ENCODE peak calls at places on chromosomes 7 and 10, in four cellular contexts. G is K562, V is HL-60, S is GM12878. W is an unnamed sample.

GRCh38 chr7:106354822-106355221 is 70.0 kb upstream of the NAMPT start:
- DNase-seq in G (no peak), V (no peak), S (no peak), W (no peak)

GRCh38 chr7:158280467-158281154 is 307.0 kb downstream of the PTPRN2 start:
- DNase-seq in G (no peak), V (no peak), S (no peak), W (no peak)

GRCh38 chr10:2925631-2926030 is 141.7 kb upstream of the PFKP start:
- DNase-seq in G (no peak), V (no peak), S (no peak), W (no peak)

GRCh38 chr7:83850037-83850619 is 201.2 kb upstream of the SEMA3E start:
- DNase-seq in G (no peak), V (no peak), S (no peak), W (no peak)

GRCh38 chr10:44395396-44395795 is 10.5 kb upstream of the CXCL12 start:
- DNase-seq in G (no peak), V (no peak), S (no peak), W (no peak)

GRCh38 chr10:95273393-95274312 is 17.1 kb downstream of the PDLIM1 start:
- DNase-seq in G (no peak), V (no peak), S (no peak), W (no peak)

GRCh38 chr7:127588697-127589482 is 679 bp downstream of the ARF5 start:
- DNase-seq in G (peak; percentile 77), V (no peak), S (no peak), W (peak; percentile 49)

GRCh38 chr10:116827214-116827671 is 22.1 kb upstream of the ENO4 start:
- DNase-seq in G (no peak), V (no peak), S (no peak), W (no peak)

GRCh38 chr10:70599791-70600190 is 2.8 kb downstream of the PRF1 start:
- DNase-seq in G (no peak), V (no peak), S (no peak), W (no peak)

GRCh38 chr7:142808802-142809583 is 38.2 kb downstream of the PRSS2 start:
- DNase-seq in G (peak; percentile 67), V (no peak), S (peak; percentile 96), W (no peak)

GRCh38 chr10:117653170-117653515 is 110.6 kb downstream of the EMX2 start:
- DNase-seq in G (no peak), V (peak; percentile 26), S (peak; percentile 98), W (peak; percentile 27)

GRCh38 chr10:69239106-69239505 is 19.0 kb downstream of the HKDC1 start:
- DNase-seq in G (no peak), V (no peak), S (no peak), W (no peak)

DNA sequence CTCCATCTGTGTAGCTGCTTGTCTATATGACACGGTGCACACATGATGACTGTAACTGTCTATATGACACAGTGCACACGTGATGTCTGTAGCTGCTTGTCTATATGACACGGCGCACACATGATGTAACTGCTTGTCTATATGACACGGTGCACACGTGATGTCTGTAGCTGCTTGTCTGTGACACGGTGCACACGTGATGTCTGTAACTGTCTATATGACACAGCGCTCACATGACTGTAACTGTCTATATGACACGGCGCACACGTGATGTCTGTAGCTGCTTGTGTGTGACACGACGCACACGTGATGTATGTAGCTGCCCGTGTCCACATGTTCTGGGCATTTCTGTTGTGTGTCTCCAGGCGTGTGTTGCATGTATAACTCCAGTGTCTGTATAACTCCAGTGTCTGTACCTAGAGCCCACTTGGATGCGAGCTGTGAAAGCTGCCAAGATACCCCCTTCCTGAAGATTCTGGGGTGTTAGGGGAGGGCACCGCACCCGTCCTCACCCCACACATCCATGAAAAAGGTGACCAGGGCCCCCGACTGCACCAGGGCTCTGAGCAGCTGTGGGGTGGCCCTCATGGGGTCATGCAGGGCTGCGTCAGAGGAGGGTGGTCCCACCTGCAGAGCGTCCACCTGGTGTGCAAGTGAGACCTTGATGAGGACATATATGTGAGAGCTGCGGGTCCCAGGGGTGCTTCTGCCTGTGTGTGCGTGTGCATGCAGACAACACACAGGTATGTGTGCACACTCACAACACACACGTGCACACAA is 137.9 kb downstream of the ELFN1 start:
- DNase-seq in G (no peak), V (no peak), S (no peak), W (no peak)
- TF ChIP-seq SPI1 in G (no peak), V (no peak), S (no peak), W (no peak)

GRCh38 chr10:4648968-4649367 is 177.0 kb upstream of the AKR1E2 start:
- DNase-seq in G (no peak), V (no peak), S (no peak), W (no peak)

GRCh38 chr10:4651404-4652037 is 174.5 kb upstream of the AKR1E2 start:
- DNase-seq in G (no peak), V (no peak), S (no peak), W (no peak)

GRCh38 chr10:4650109-4650508 is 175.9 kb upstream of the AKR1E2 start:
- DNase-seq in G (no peak), V (no peak), S (no peak), W (no peak)

GRCh38 chr10:4652111-4653010 is 173.6 kb upstream of the AKR1E2 start:
- DNase-seq in G (no peak), V (no peak), S (no peak), W (no peak)

GRCh38 chr10:4650572-4650971 is 175.4 kb upstream of the AKR1E2 start:
- DNase-seq in G (no peak), V (no peak), S (no peak), W (no peak)
- TF ChIP-seq SPI1 in G (no peak), V (no peak), S (no peak), W (no peak)

GRCh38 chr10:104098360-104098925 is 12.8 kb upstream of the COL17A1 start:
- DNase-seq in G (no peak), V (no peak), S (no peak), W (no peak)
- TF ChIP-seq SPI1 in G (no peak), V (no peak), S (no peak), W (no peak)

DNA sequence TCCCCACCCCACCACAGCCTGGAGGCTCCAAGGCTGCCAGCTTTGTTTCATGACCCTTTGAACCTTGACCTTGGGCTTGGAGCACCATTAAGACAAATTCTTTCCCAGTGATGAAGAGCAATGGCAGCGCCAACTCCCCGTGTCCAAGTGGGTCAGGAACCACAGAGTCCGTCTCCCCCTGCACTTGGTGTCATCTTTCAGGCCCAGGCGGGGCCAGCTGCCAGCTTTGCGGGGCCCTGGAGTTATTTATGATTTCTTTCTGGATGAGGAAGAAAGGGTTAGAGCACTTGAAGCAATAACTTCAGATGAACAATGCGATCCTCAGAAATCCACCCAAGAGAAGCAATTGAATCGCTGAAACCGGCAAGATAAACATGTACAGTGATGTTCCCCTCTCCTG is 110.7 kb downstream of the MYL10 start:
- DNase-seq in G (no peak), V (no peak), S (no peak), W (no peak)
- TF ChIP-seq SPI1 in G (no peak), V (no peak), S (no peak), W (no peak)

GRCh38 chr10:102657984-102658724 is 13.9 kb downstream of the TRIM8 start:
- DNase-seq in G (no peak), V (no peak), S (no peak), W (no peak)
- TF ChIP-seq SPI1 in G (no peak), V (peak; percentile 62), S (no peak), W (no peak)

GRCh38 chr7:139777304-139777890 is 401 bp downstream of the HIPK2 start:
- DNase-seq in G (peak; percentile 75), V (no peak), S (no peak), W (peak; percentile 41)
- TF ChIP-seq SPI1 in G (no peak), V (no peak), S (no peak), W (no peak)

GRCh38 chr10:62763155-62763554 is 41.4 kb upstream of the ADO start:
- DNase-seq in G (no peak), V (no peak), S (no peak), W (no peak)

GRCh38 chr10:62761115-62761514 is 43.4 kb upstream of the ADO start:
- DNase-seq in G (no peak), V (no peak), S (no peak), W (no peak)

GRCh38 chr10:62755662-62756653 is 48.6 kb upstream of the ADO start:
- DNase-seq in G (no peak), V (no peak), S (no peak), W (no peak)

GRCh38 chr10:62759599-62760175 is 44.8 kb upstream of the ADO start:
- DNase-seq in G (no peak), V (no peak), S (no peak), W (no peak)

GRCh38 chr10:62760401-62760800 is 44.1 kb upstream of the ADO start:
- DNase-seq in G (no peak), V (no peak), S (no peak), W (no peak)
- TF ChIP-seq SPI1 in G (no peak), V (no peak), S (no peak), W (no peak)

W was measured in GM12891.